ENCODE peak calls at places on chromosomes 11 and 22, in nine cellular contexts. One of them, this sample, is unnamed.

GRCh38 chr11:17511571-17511970 is 32.6 kb downstream of the USH1C start:
- DNase-seq in DND-41: no peak
- DNase-seq in fibroblast of lung: no peak
- DNase-seq in body of pancreas: no peak
- DNase-seq in adipocyte: no peak
- DNase-seq in heart left ventricle: no peak
- DNase-seq in HCT116: no peak
- DNase-seq in HepG2: no peak
- DNase-seq in IMR-90: no peak
- DNase-seq in this sample: no peak

GRCh38 chr11:126115253-126115540 is 52.5 kb upstream of the CDON start:
- DNase-seq in heart left ventricle: peak; percentile 88
- DNase-seq in adipocyte: peak; percentile 58
- DNase-seq in IMR-90: no peak
- DNase-seq in DND-41: peak; percentile 31
- DNase-seq in HepG2: no peak
- DNase-seq in body of pancreas: peak; percentile 60
- DNase-seq in HCT116: no peak
- DNase-seq in fibroblast of lung: no peak
- DNase-seq in this sample: no peak

GRCh38 chr11:3108183-3108721 is 51.0 kb upstream of the CARS1 start:
- DNase-seq in body of pancreas: no peak
- DNase-seq in HepG2: no peak
- DNase-seq in IMR-90: no peak
- DNase-seq in DND-41: no peak
- DNase-seq in heart left ventricle: peak; percentile 55
- DNase-seq in adipocyte: no peak
- DNase-seq in fibroblast of lung: no peak
- DNase-seq in HCT116: no peak
- DNase-seq in this sample: no peak

GRCh38 chr11:126039485-126040271 is 23.0 kb downstream of the CDON start:
- DNase-seq in adipocyte: no peak
- DNase-seq in DND-41: no peak
- DNase-seq in HepG2: no peak
- DNase-seq in heart left ventricle: no peak
- DNase-seq in body of pancreas: no peak
- DNase-seq in HCT116: no peak
- DNase-seq in IMR-90: peak; percentile 5
- DNase-seq in fibroblast of lung: peak; percentile 15
- DNase-seq in this sample: no peak

GRCh38 chr11:10208045-10208674 is 85.9 kb downstream of the SBF2 start:
- DNase-seq in adipocyte: peak; percentile 78
- DNase-seq in DND-41: no peak
- DNase-seq in HepG2: peak; percentile 41
- DNase-seq in body of pancreas: no peak
- DNase-seq in heart left ventricle: no peak
- DNase-seq in HCT116: peak; percentile 58
- DNase-seq in fibroblast of lung: peak; percentile 30
- DNase-seq in IMR-90: peak; percentile 64
- DNase-seq in this sample: peak; percentile 33

GRCh38 chr11:83521647-83522596 is 235.8 kb upstream of the CCDC90B start:
- DNase-seq in adipocyte: no peak
- DNase-seq in HCT116: no peak
- DNase-seq in body of pancreas: no peak
- DNase-seq in DND-41: no peak
- DNase-seq in HepG2: peak; percentile 15
- DNase-seq in IMR-90: peak; percentile 31
- DNase-seq in heart left ventricle: no peak
- DNase-seq in fibroblast of lung: peak; percentile 7
- DNase-seq in this sample: peak; percentile 37

GRCh38 chr22:35642305-35642741 is 5.9 kb upstream of the APOL6 start:
- DNase-seq in fibroblast of lung: no peak
- DNase-seq in heart left ventricle: no peak
- DNase-seq in IMR-90: peak; percentile 46
- DNase-seq in body of pancreas: no peak
- DNase-seq in DND-41: no peak
- DNase-seq in HCT116: no peak
- DNase-seq in adipocyte: peak; percentile 47
- DNase-seq in HepG2: peak; percentile 47
- DNase-seq in this sample: no peak

GRCh38 chr11:9160166-9160565 is 68.8 kb upstream of the SCUBE2 start:
- DNase-seq in IMR-90: peak; percentile 62
- DNase-seq in heart left ventricle: no peak
- DNase-seq in body of pancreas: no peak
- DNase-seq in adipocyte: peak; percentile 24
- DNase-seq in DND-41: no peak
- DNase-seq in HepG2: no peak
- DNase-seq in HCT116: no peak
- DNase-seq in fibroblast of lung: no peak
- DNase-seq in this sample: no peak

GRCh38 chr22:30600925-30601324 is 6.0 kb upstream of the TCN2 start:
- DNase-seq in IMR-90: no peak
- DNase-seq in HCT116: no peak
- DNase-seq in body of pancreas: no peak
- DNase-seq in HepG2: no peak
- DNase-seq in DND-41: no peak
- DNase-seq in heart left ventricle: no peak
- DNase-seq in adipocyte: no peak
- DNase-seq in fibroblast of lung: no peak
- DNase-seq in this sample: no peak

GRCh38 chr11:17490938-17491337 is 14.3 kb upstream of the ABCC8 start:
- DNase-seq in body of pancreas: no peak
- DNase-seq in fibroblast of lung: no peak
- DNase-seq in IMR-90: no peak
- DNase-seq in HCT116: no peak
- DNase-seq in HepG2: no peak
- DNase-seq in DND-41: no peak
- DNase-seq in heart left ventricle: no peak
- DNase-seq in adipocyte: no peak
- DNase-seq in this sample: no peak

GRCh38 chr11:10493041-10493663 is 38.1 kb downstream of the AMPD3 start:
- DNase-seq in fibroblast of lung: no peak
- DNase-seq in DND-41: no peak
- DNase-seq in HCT116: no peak
- DNase-seq in HepG2: no peak
- DNase-seq in heart left ventricle: no peak
- DNase-seq in body of pancreas: no peak
- DNase-seq in adipocyte: no peak
- DNase-seq in IMR-90: no peak
- DNase-seq in this sample: no peak

GRCh38 chr22:49022816-49023160 is 804.9 kb downstream of the BRD1 start:
- DNase-seq in DND-41: no peak
- DNase-seq in HCT116: no peak
- DNase-seq in fibroblast of lung: no peak
- DNase-seq in HepG2: no peak
- DNase-seq in IMR-90: no peak
- DNase-seq in adipocyte: no peak
- DNase-seq in heart left ventricle: no peak
- DNase-seq in body of pancreas: no peak
- DNase-seq in this sample: no peak

GRCh38 chr11:720642-721346 is 14.8 kb downstream of the EPS8L2 start:
- DNase-seq in adipocyte: no peak
- DNase-seq in heart left ventricle: no peak
- DNase-seq in body of pancreas: no peak
- DNase-seq in HCT116: no peak
- DNase-seq in DND-41: no peak
- DNase-seq in fibroblast of lung: no peak
- DNase-seq in IMR-90: peak; percentile 29
- DNase-seq in HepG2: no peak
- DNase-seq in this sample: no peak
- H3K4me3 ChIP-seq in adipocyte: no peak overlapping the region
- H3K4me3 ChIP-seq in heart left ventricle: no peak overlapping the region
- H3K4me3 ChIP-seq in body of pancreas: no peak overlapping the region
- H3K4me3 ChIP-seq in HCT116: no peak overlapping the region
- H3K4me3 ChIP-seq in DND-41: no peak overlapping the region
- H3K4me3 ChIP-seq in fibroblast of lung: no peak overlapping the region
- H3K4me3 ChIP-seq in IMR-90: no peak overlapping the region
- H3K4me3 ChIP-seq in HepG2: no peak overlapping the region
- H3K4me3 ChIP-seq in this sample: peak overlapping the region; percentile 1

DNA sequence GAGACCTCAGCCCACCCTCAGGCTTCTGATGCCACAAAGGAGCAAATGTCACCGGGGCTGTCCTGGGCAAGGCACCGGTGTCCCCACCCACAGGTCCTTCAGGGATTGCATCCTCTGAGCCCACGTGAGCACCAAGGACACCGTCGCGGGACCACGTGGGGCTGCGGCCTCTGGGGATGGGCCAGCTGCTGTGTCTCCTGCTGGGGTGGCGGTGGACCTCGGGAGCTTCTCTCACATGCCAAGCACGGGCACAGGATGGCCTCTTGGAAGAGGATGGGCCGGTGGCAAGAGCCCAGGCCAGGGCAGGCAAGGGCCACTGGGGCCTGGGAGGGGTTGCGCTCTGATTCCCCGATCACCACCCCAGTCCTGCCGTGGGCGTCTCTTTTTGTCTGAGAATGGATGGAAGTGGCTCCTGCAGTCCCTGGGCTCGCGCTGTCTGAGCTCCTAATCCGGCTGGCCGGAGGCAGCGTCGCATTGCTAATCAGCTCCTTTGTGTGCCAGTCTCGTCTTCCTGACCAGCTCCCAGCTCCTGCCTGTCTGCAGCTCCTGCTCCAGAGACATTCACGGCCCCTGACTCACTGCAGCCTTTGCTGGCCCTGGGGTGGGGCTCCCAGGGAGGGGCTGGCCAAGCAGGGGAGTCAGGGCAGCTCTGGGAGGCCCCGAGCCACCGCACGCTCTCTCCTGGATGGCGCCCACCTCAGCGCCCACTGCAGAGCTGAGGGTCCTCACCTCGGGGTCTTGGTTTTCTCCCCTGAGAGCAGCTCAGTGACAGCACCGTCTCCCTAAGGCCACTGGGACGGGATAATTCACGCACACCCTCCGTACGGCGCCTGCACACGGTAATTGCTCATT is 146.7 kb downstream of the CTTN start:
- DNase-seq in HCT116: no peak
- DNase-seq in HepG2: no peak
- DNase-seq in adipocyte: no peak
- DNase-seq in body of pancreas: no peak
- DNase-seq in DND-41: no peak
- DNase-seq in fibroblast of lung: peak; percentile 83
- DNase-seq in IMR-90: peak; percentile 23
- DNase-seq in heart left ventricle: peak; percentile 33
- DNase-seq in this sample: no peak
- H3K9me3 ChIP-seq in HCT116: peaks cover 3% of the 10 kb centered on the region
- H3K9me3 ChIP-seq in HepG2: no peaks in the 10 kb centered on the region
- H3K9me3 ChIP-seq in adipocyte: no peaks in the 10 kb centered on the region
- H3K9me3 ChIP-seq in body of pancreas: no peaks in the 10 kb centered on the region
- H3K9me3 ChIP-seq in DND-41: no peaks in the 10 kb centered on the region
- H3K9me3 ChIP-seq in fibroblast of lung: no peaks in the 10 kb centered on the region
- H3K9me3 ChIP-seq in IMR-90: peaks cover 5% of the 10 kb centered on the region
- H3K9me3 ChIP-seq in heart left ventricle: no peaks in the 10 kb centered on the region
- H3K9me3 ChIP-seq in this sample: no peaks in the 10 kb centered on the region

DNA sequence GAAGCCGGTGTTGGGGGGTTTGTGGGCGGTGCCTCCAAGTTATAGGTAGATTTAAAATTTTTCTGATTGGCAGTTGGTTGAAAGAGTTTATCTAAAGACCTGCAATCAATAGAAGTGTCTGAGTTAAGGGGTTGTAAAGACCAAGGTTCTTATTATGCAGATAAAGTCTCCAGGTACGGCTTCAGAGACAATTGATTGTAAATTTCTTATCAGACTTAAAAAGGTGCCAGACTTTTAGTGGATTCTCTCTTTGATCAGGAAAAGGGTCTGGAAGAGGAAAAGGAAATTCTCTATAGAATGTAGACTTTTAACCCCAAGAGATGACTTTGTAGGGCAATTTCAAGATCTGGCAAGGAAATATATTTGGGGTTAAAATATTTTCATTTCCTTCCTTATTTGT is 25.2 kb downstream of the CLMP start:
- DNase-seq in DND-41: no peak
- DNase-seq in HCT116: no peak
- DNase-seq in body of pancreas: no peak
- DNase-seq in fibroblast of lung: no peak
- DNase-seq in HepG2: no peak
- DNase-seq in IMR-90: no peak
- DNase-seq in heart left ventricle: no peak
- DNase-seq in adipocyte: no peak
- DNase-seq in this sample: no peak
- H3K4me3 ChIP-seq in DND-41: no peak overlapping the region
- H3K4me3 ChIP-seq in HCT116: no peak overlapping the region
- H3K4me3 ChIP-seq in body of pancreas: no peak overlapping the region
- H3K4me3 ChIP-seq in fibroblast of lung: no peak overlapping the region
- H3K4me3 ChIP-seq in HepG2: no peak overlapping the region
- H3K4me3 ChIP-seq in IMR-90: no peak overlapping the region
- H3K4me3 ChIP-seq in heart left ventricle: no peak overlapping the region
- H3K4me3 ChIP-seq in adipocyte: no peak overlapping the region
- H3K4me3 ChIP-seq in this sample: no peak overlapping the region

DNA sequence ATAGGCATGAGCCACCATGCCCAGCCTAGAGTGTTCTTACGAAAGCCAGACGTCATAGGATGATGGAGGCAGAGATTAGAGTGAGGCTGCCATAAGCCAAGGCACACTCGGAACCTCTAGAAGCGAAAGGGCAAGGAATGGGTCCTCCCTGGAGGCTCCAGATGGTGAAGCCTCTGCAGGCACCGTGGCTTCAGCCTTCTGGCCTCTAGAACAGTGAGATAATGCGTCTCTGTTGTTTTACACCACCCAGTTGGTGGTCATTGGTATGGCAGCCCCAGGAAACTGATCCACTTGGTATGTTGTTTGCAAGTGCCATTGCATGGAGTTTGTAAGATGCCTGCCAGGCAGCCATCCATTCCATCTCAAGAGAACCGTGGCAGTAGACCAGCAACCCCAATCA is 791.0 kb downstream of the TBC1D22A start:
- DNase-seq in IMR-90: no peak
- DNase-seq in HCT116: no peak
- DNase-seq in heart left ventricle: no peak
- DNase-seq in body of pancreas: no peak
- DNase-seq in adipocyte: no peak
- DNase-seq in fibroblast of lung: no peak
- DNase-seq in DND-41: no peak
- DNase-seq in HepG2: no peak
- DNase-seq in this sample: no peak
- H3K9me3 ChIP-seq in IMR-90: peaks cover 31% of the 10 kb centered on the region
- H3K9me3 ChIP-seq in HCT116: no peaks in the 10 kb centered on the region
- H3K9me3 ChIP-seq in heart left ventricle: no peaks in the 10 kb centered on the region
- H3K9me3 ChIP-seq in body of pancreas: no peaks in the 10 kb centered on the region
- H3K9me3 ChIP-seq in adipocyte: no peaks in the 10 kb centered on the region
- H3K9me3 ChIP-seq in fibroblast of lung: no peaks in the 10 kb centered on the region
- H3K9me3 ChIP-seq in DND-41: no peaks in the 10 kb centered on the region
- H3K9me3 ChIP-seq in HepG2: no peaks in the 10 kb centered on the region
- H3K9me3 ChIP-seq in this sample: peaks cover 27% of the 10 kb centered on the region

This sample was measured in iPS DF 6.9.